ENCODE peak calls at places on chromosomes 13 and 19, in nine cellular contexts. One of them, this sample, is unnamed.

GRCh38 chr19:44930088-44930487 is 11.9 kb upstream of the APOC4 start:
- DNase-seq in SW480: no peak
- DNase-seq in Right ventricle myocardium superior: no peak
- DNase-seq in T-helper 17 cell: no peak
- DNase-seq in activated CD4-positive, alpha-beta T cell treated with anti-CD3 and anti-CD28 coated beads, Interleukin-2, amount 50 U/mL, for 24 hours: no peak
- DNase-seq in germinal center: no peak
- DNase-seq in ureter: no peak
- DNase-seq in trophoblast cell: no peak
- DNase-seq in CD8-positive, alpha-beta memory T cell: no peak
- DNase-seq in this sample: no peak

GRCh38 chr19:51681286-51681956 is 11.7 kb upstream of the SPACA6 start:
- DNase-seq in germinal center: no peak
- DNase-seq in CD8-positive, alpha-beta memory T cell: no peak
- DNase-seq in trophoblast cell: peak
- DNase-seq in ureter: no peak
- DNase-seq in Right ventricle myocardium superior: no peak
- DNase-seq in activated CD4-positive, alpha-beta T cell treated with anti-CD3 and anti-CD28 coated beads, Interleukin-2, amount 50 U/mL, for 24 hours: no peak
- DNase-seq in SW480: no peak
- DNase-seq in T-helper 17 cell: no peak
- DNase-seq in this sample: no peak

GRCh38 chr19:41808663-41809566 is 12.5 kb downstream of the CEACAM3 start:
- DNase-seq in T-helper 17 cell: no peak
- DNase-seq in germinal center: no peak
- DNase-seq in Right ventricle myocardium superior: peak
- DNase-seq in SW480: no peak
- DNase-seq in activated CD4-positive, alpha-beta T cell treated with anti-CD3 and anti-CD28 coated beads, Interleukin-2, amount 50 U/mL, for 24 hours: no peak
- DNase-seq in ureter: no peak
- DNase-seq in CD8-positive, alpha-beta memory T cell: no peak
- DNase-seq in trophoblast cell: no peak
- DNase-seq in this sample: no peak

GRCh38 chr19:694481-695349 is 537 bp downstream of the PRSS57 start:
- DNase-seq in T-helper 17 cell: no peak
- DNase-seq in ureter: no peak
- DNase-seq in SW480: no peak
- DNase-seq in CD8-positive, alpha-beta memory T cell: no peak
- DNase-seq in trophoblast cell: no peak
- DNase-seq in activated CD4-positive, alpha-beta T cell treated with anti-CD3 and anti-CD28 coated beads, Interleukin-2, amount 50 U/mL, for 24 hours: no peak
- DNase-seq in Right ventricle myocardium superior: no peak
- DNase-seq in germinal center: no peak
- DNase-seq in this sample: no peak

GRCh38 chr19:16330368-16330801 is 5.8 kb downstream of the KLF2 start:
- DNase-seq in trophoblast cell: peak
- DNase-seq in SW480: peak
- DNase-seq in T-helper 17 cell: peak
- DNase-seq in ureter: peak
- DNase-seq in Right ventricle myocardium superior: peak
- DNase-seq in CD8-positive, alpha-beta memory T cell: peak
- DNase-seq in germinal center: peak
- DNase-seq in activated CD4-positive, alpha-beta T cell treated with anti-CD3 and anti-CD28 coated beads, Interleukin-2, amount 50 U/mL, for 24 hours: peak
- DNase-seq in this sample: no peak

GRCh38 chr13:35573639-35574038 is 97.2 kb upstream of the MAB21L1 start:
- DNase-seq in ureter: no peak
- DNase-seq in CD8-positive, alpha-beta memory T cell: no peak
- DNase-seq in trophoblast cell: no peak
- DNase-seq in germinal center: no peak
- DNase-seq in activated CD4-positive, alpha-beta T cell treated with anti-CD3 and anti-CD28 coated beads, Interleukin-2, amount 50 U/mL, for 24 hours: no peak
- DNase-seq in Right ventricle myocardium superior: no peak
- DNase-seq in T-helper 17 cell: no peak
- DNase-seq in SW480: no peak
- DNase-seq in this sample: no peak

GRCh38 chr19:48897181-48897580 is 1.4 kb downstream of the TULP2 start:
- DNase-seq in T-helper 17 cell: no peak
- DNase-seq in germinal center: no peak
- DNase-seq in Right ventricle myocardium superior: no peak
- DNase-seq in ureter: no peak
- DNase-seq in activated CD4-positive, alpha-beta T cell treated with anti-CD3 and anti-CD28 coated beads, Interleukin-2, amount 50 U/mL, for 24 hours: no peak
- DNase-seq in CD8-positive, alpha-beta memory T cell: no peak
- DNase-seq in trophoblast cell: peak
- DNase-seq in SW480: no peak
- DNase-seq in this sample: no peak

GRCh38 chr13:42847891-42848663 is 66.7 kb downstream of the FAM216B start:
- DNase-seq in T-helper 17 cell: no peak
- DNase-seq in trophoblast cell: no peak
- DNase-seq in germinal center: no peak
- DNase-seq in activated CD4-positive, alpha-beta T cell treated with anti-CD3 and anti-CD28 coated beads, Interleukin-2, amount 50 U/mL, for 24 hours: no peak
- DNase-seq in CD8-positive, alpha-beta memory T cell: no peak
- DNase-seq in SW480: no peak
- DNase-seq in Right ventricle myocardium superior: no peak
- DNase-seq in ureter: no peak
- DNase-seq in this sample: no peak

GRCh38 chr13:42071667-42072419 is 23.4 kb downstream of the DGKH start:
- DNase-seq in ureter: no peak
- DNase-seq in trophoblast cell: no peak
- DNase-seq in Right ventricle myocardium superior: no peak
- DNase-seq in T-helper 17 cell: no peak
- DNase-seq in SW480: no peak
- DNase-seq in activated CD4-positive, alpha-beta T cell treated with anti-CD3 and anti-CD28 coated beads, Interleukin-2, amount 50 U/mL, for 24 hours: no peak
- DNase-seq in germinal center: no peak
- DNase-seq in CD8-positive, alpha-beta memory T cell: no peak
- DNase-seq in this sample: no peak

GRCh38 chr13:40087021-40088002 is 431.9 kb downstream of the COG6 start:
- DNase-seq in Right ventricle myocardium superior: no peak
- DNase-seq in SW480: no peak
- DNase-seq in CD8-positive, alpha-beta memory T cell: no peak
- DNase-seq in T-helper 17 cell: no peak
- DNase-seq in ureter: no peak
- DNase-seq in activated CD4-positive, alpha-beta T cell treated with anti-CD3 and anti-CD28 coated beads, Interleukin-2, amount 50 U/mL, for 24 hours: no peak
- DNase-seq in germinal center: no peak
- DNase-seq in trophoblast cell: no peak
- DNase-seq in this sample: no peak

GRCh38 chr13:45496942-45497341 is 32.2 kb downstream of the COG3 start:
- DNase-seq in germinal center: no peak
- DNase-seq in T-helper 17 cell: no peak
- DNase-seq in CD8-positive, alpha-beta memory T cell: no peak
- DNase-seq in Right ventricle myocardium superior: no peak
- DNase-seq in activated CD4-positive, alpha-beta T cell treated with anti-CD3 and anti-CD28 coated beads, Interleukin-2, amount 50 U/mL, for 24 hours: no peak
- DNase-seq in SW480: no peak
- DNase-seq in trophoblast cell: no peak
- DNase-seq in ureter: no peak
- DNase-seq in this sample: no peak

GRCh38 chr19:55654833-55655647 is at the start of gene U2AF2:
- DNase-seq in germinal center: peak
- DNase-seq in activated CD4-positive, alpha-beta T cell treated with anti-CD3 and anti-CD28 coated beads, Interleukin-2, amount 50 U/mL, for 24 hours: peak
- DNase-seq in ureter: peak
- DNase-seq in CD8-positive, alpha-beta memory T cell: peak
- DNase-seq in T-helper 17 cell: peak
- DNase-seq in Right ventricle myocardium superior: peak
- DNase-seq in trophoblast cell: peak
- DNase-seq in SW480: peak
- DNase-seq in this sample: peak

GRCh38 chr19:49149652-49150105 is 5.5 kb downstream of the HRC start:
- DNase-seq in SW480: peak
- DNase-seq in germinal center: no peak
- DNase-seq in T-helper 17 cell: no peak
- DNase-seq in Right ventricle myocardium superior: peak
- DNase-seq in CD8-positive, alpha-beta memory T cell: no peak
- DNase-seq in activated CD4-positive, alpha-beta T cell treated with anti-CD3 and anti-CD28 coated beads, Interleukin-2, amount 50 U/mL, for 24 hours: no peak
- DNase-seq in ureter: peak
- DNase-seq in trophoblast cell: peak
- DNase-seq in this sample: peak

GRCh38 chr19:17209126-17210036 is 5.8 kb upstream of the USE1 start:
- DNase-seq in T-helper 17 cell: no peak
- DNase-seq in Right ventricle myocardium superior: no peak
- DNase-seq in ureter: no peak
- DNase-seq in activated CD4-positive, alpha-beta T cell treated with anti-CD3 and anti-CD28 coated beads, Interleukin-2, amount 50 U/mL, for 24 hours: no peak
- DNase-seq in germinal center: peak
- DNase-seq in CD8-positive, alpha-beta memory T cell: peak
- DNase-seq in SW480: peak
- DNase-seq in trophoblast cell: peak
- DNase-seq in this sample: peak

GRCh38 chr19:340620-341385 is 3.8 kb downstream of the MIER2 start:
- DNase-seq in trophoblast cell: no peak
- DNase-seq in ureter: no peak
- DNase-seq in activated CD4-positive, alpha-beta T cell treated with anti-CD3 and anti-CD28 coated beads, Interleukin-2, amount 50 U/mL, for 24 hours: no peak
- DNase-seq in CD8-positive, alpha-beta memory T cell: no peak
- DNase-seq in SW480: no peak
- DNase-seq in T-helper 17 cell: no peak
- DNase-seq in Right ventricle myocardium superior: peak
- DNase-seq in germinal center: no peak
- DNase-seq in this sample: no peak

GRCh38 chr19:18435848-18436631 is 1.9 kb downstream of the ISYNA1 start:
- DNase-seq in germinal center: no peak
- DNase-seq in Right ventricle myocardium superior: peak
- DNase-seq in activated CD4-positive, alpha-beta T cell treated with anti-CD3 and anti-CD28 coated beads, Interleukin-2, amount 50 U/mL, for 24 hours: no peak
- DNase-seq in T-helper 17 cell: no peak
- DNase-seq in CD8-positive, alpha-beta memory T cell: no peak
- DNase-seq in SW480: no peak
- DNase-seq in ureter: no peak
- DNase-seq in trophoblast cell: no peak
- DNase-seq in this sample: peak

GRCh38 chr19:16027528-16027927 is 48.8 kb upstream of the TPM4 start:
- DNase-seq in activated CD4-positive, alpha-beta T cell treated with anti-CD3 and anti-CD28 coated beads, Interleukin-2, amount 50 U/mL, for 24 hours: no peak
- DNase-seq in germinal center: no peak
- DNase-seq in T-helper 17 cell: no peak
- DNase-seq in Right ventricle myocardium superior: no peak
- DNase-seq in SW480: no peak
- DNase-seq in CD8-positive, alpha-beta memory T cell: no peak
- DNase-seq in ureter: no peak
- DNase-seq in trophoblast cell: no peak
- DNase-seq in this sample: no peak

This sample was measured in cerebellar cortex.